ENCODE peak calls at places on chromosomes 5 and 9, in seven cellular contexts. One of them, this sample, is unnamed.

GRCh38 chr5:114237766-114238165 is 124.1 kb upstream of the KCNN2 start:
- DNase-seq in activated B cell treated with CpG ODN at 0.5 μM for 24 hours: no peak
- DNase-seq in tibial nerve: no peak
- DNase-seq in dermis microvascular lymphatic vessel endothelial cell: no peak
- DNase-seq in putamen: no peak
- DNase-seq in lung: no peak
- DNase-seq in fibroblast of mammary gland: peak; percentile 68
- DNase-seq in this sample: no peak

GRCh38 chr9:224540-225520 is 10.2 kb downstream of the DOCK8 start:
- DNase-seq in activated B cell treated with CpG ODN at 0.5 μM for 24 hours: no peak
- DNase-seq in tibial nerve: no peak
- DNase-seq in dermis microvascular lymphatic vessel endothelial cell: no peak
- DNase-seq in putamen: no peak
- DNase-seq in lung: no peak
- DNase-seq in fibroblast of mammary gland: no peak
- DNase-seq in this sample: no peak

GRCh38 chr9:16262467-16263261 is 607.8 kb downstream of the BNC2 start:
- DNase-seq in activated B cell treated with CpG ODN at 0.5 μM for 24 hours: no peak
- DNase-seq in tibial nerve: no peak
- DNase-seq in dermis microvascular lymphatic vessel endothelial cell: no peak
- DNase-seq in putamen: no peak
- DNase-seq in lung: no peak
- DNase-seq in fibroblast of mammary gland: no peak
- DNase-seq in this sample: no peak

GRCh38 chr5:137466888-137467287 is 32.2 kb downstream of the SPOCK1 start:
- DNase-seq in activated B cell treated with CpG ODN at 0.5 μM for 24 hours: no peak
- DNase-seq in tibial nerve: peak; percentile 20
- DNase-seq in dermis microvascular lymphatic vessel endothelial cell: no peak
- DNase-seq in putamen: peak; percentile 63
- DNase-seq in lung: no peak
- DNase-seq in fibroblast of mammary gland: peak; percentile 69
- DNase-seq in this sample: peak; percentile 74

GRCh38 chr5:82105457-82105856 is 133.6 kb downstream of the ATG10 start:
- DNase-seq in activated B cell treated with CpG ODN at 0.5 μM for 24 hours: no peak
- DNase-seq in tibial nerve: no peak
- DNase-seq in dermis microvascular lymphatic vessel endothelial cell: no peak
- DNase-seq in putamen: no peak
- DNase-seq in lung: no peak
- DNase-seq in fibroblast of mammary gland: peak; percentile 30
- DNase-seq in this sample: peak; percentile 31

GRCh38 chr9:122119166-122119521 is 26.0 kb upstream of the TTLL11 start:
- DNase-seq in activated B cell treated with CpG ODN at 0.5 μM for 24 hours: no peak
- DNase-seq in tibial nerve: no peak
- DNase-seq in dermis microvascular lymphatic vessel endothelial cell: no peak
- DNase-seq in putamen: no peak
- DNase-seq in lung: no peak
- DNase-seq in fibroblast of mammary gland: no peak
- DNase-seq in this sample: no peak

GRCh38 chr5:158739941-158740340 is 359.8 kb downstream of the EBF1 start:
- DNase-seq in activated B cell treated with CpG ODN at 0.5 μM for 24 hours: no peak
- DNase-seq in tibial nerve: no peak
- DNase-seq in dermis microvascular lymphatic vessel endothelial cell: no peak
- DNase-seq in putamen: no peak
- DNase-seq in lung: no peak
- DNase-seq in fibroblast of mammary gland: peak; percentile 51
- DNase-seq in this sample: no peak

GRCh38 chr9:123743737-123744136 is 186.2 kb downstream of the DENND1A start:
- DNase-seq in activated B cell treated with CpG ODN at 0.5 μM for 24 hours: no peak
- DNase-seq in tibial nerve: no peak
- DNase-seq in dermis microvascular lymphatic vessel endothelial cell: no peak
- DNase-seq in putamen: no peak
- DNase-seq in lung: no peak
- DNase-seq in fibroblast of mammary gland: no peak
- DNase-seq in this sample: no peak

GRCh38 chr9:96381696-96382095 is 1.8 kb downstream of the SLC35D2 start:
- DNase-seq in activated B cell treated with CpG ODN at 0.5 μM for 24 hours: no peak
- DNase-seq in tibial nerve: no peak
- DNase-seq in dermis microvascular lymphatic vessel endothelial cell: no peak
- DNase-seq in putamen: no peak
- DNase-seq in lung: no peak
- DNase-seq in fibroblast of mammary gland: no peak
- DNase-seq in this sample: peak; percentile 17

GRCh38 chr5:76341935-76342334 is 61.1 kb upstream of the IQGAP2 start:
- DNase-seq in activated B cell treated with CpG ODN at 0.5 μM for 24 hours: no peak
- DNase-seq in tibial nerve: no peak
- DNase-seq in dermis microvascular lymphatic vessel endothelial cell: no peak
- DNase-seq in putamen: no peak
- DNase-seq in lung: no peak
- DNase-seq in fibroblast of mammary gland: no peak
- DNase-seq in this sample: peak; percentile 17

GRCh38 chr5:157505496-157505895 is 45.5 kb downstream of the NIPAL4 start:
- DNase-seq in activated B cell treated with CpG ODN at 0.5 μM for 24 hours: no peak
- DNase-seq in tibial nerve: no peak
- DNase-seq in dermis microvascular lymphatic vessel endothelial cell: no peak
- DNase-seq in putamen: no peak
- DNase-seq in lung: no peak
- DNase-seq in fibroblast of mammary gland: no peak
- DNase-seq in this sample: no peak

This sample was measured in pons.